ENCODE peak calls at places on chromosomes 4 and X, in five cellular contexts. One of them, this sample, is unnamed.

GRCh38 chr4:138269175-138269574 is 27.0 kb upstream of the SLC7A11 start:
- DNase-seq in GM13977: no peak
- DNase-seq in GM20000: no peak
- DNase-seq in astrocyte of the spinal cord: no peak
- DNase-seq in sigmoid colon: no peak
- DNase-seq in this sample: no peak

GRCh38 chr4:106201373-106201772 is 114.6 kb downstream of the TBCK start:
- DNase-seq in sigmoid colon: no peak
- DNase-seq in astrocyte of the spinal cord: peak
- DNase-seq in GM13977: no peak
- DNase-seq in GM20000: no peak
- DNase-seq in this sample: no peak

GRCh38 chr4:137692205-137692604 is 159.9 kb upstream of the PCDH18 start:
- DNase-seq in GM20000: no peak
- DNase-seq in astrocyte of the spinal cord: no peak
- DNase-seq in GM13977: no peak
- DNase-seq in sigmoid colon: no peak
- DNase-seq in this sample: no peak

GRCh38 chr4:112523764-112524505 is 8.0 kb upstream of the NEUROG2 start:
- DNase-seq in GM13977: peak
- DNase-seq in astrocyte of the spinal cord: no peak
- DNase-seq in GM20000: peak
- DNase-seq in sigmoid colon: no peak
- DNase-seq in this sample: peak

GRCh38 chr4:89024051-89024675 is 32.8 kb downstream of the FAM13A start:
- DNase-seq in GM20000: peak
- DNase-seq in GM13977: peak
- DNase-seq in sigmoid colon: peak
- DNase-seq in astrocyte of the spinal cord: peak
- DNase-seq in this sample: peak

GRCh38 chrX:3638280-3638873 is 75.1 kb downstream of the PRKX start:
- DNase-seq in GM20000: peak
- DNase-seq in sigmoid colon: no peak
- DNase-seq in GM13977: peak
- DNase-seq in astrocyte of the spinal cord: peak
- DNase-seq in this sample: peak

GRCh38 chrX:78650906-78651437 is 8.2 kb downstream of the RTL3 start:
- DNase-seq in GM13977: peak
- DNase-seq in astrocyte of the spinal cord: peak
- DNase-seq in GM20000: no peak
- DNase-seq in sigmoid colon: no peak
- DNase-seq in this sample: no peak

GRCh38 chrX:51024106-51024696 is 113.7 kb downstream of the BMP15 start:
- DNase-seq in astrocyte of the spinal cord: no peak
- DNase-seq in GM20000: no peak
- DNase-seq in sigmoid colon: no peak
- DNase-seq in GM13977: no peak
- DNase-seq in this sample: no peak

GRCh38 chrX:119391279-119391678 is 7.9 kb upstream of the SLC25A43 start:
- DNase-seq in astrocyte of the spinal cord: peak
- DNase-seq in sigmoid colon: no peak
- DNase-seq in GM20000: no peak
- DNase-seq in GM13977: peak
- DNase-seq in this sample: peak

GRCh38 chrX:36898301-36898700 is 109.9 kb upstream of the FAM47C start:
- DNase-seq in GM13977: peak
- DNase-seq in GM20000: peak
- DNase-seq in sigmoid colon: no peak
- DNase-seq in astrocyte of the spinal cord: no peak
- DNase-seq in this sample: peak

GRCh38 chr4:25814323-25814722 is 48.5 kb downstream of the SEL1L3 start:
- DNase-seq in GM13977: no peak
- DNase-seq in GM20000: no peak
- DNase-seq in sigmoid colon: no peak
- DNase-seq in astrocyte of the spinal cord: peak
- DNase-seq in this sample: no peak

GRCh38 chrX:32673193-32673592 is 538.2 kb downstream of the DMD start:
- DNase-seq in GM13977: peak
- DNase-seq in astrocyte of the spinal cord: no peak
- DNase-seq in GM20000: no peak
- DNase-seq in sigmoid colon: no peak
- DNase-seq in this sample: no peak
- TF ChIP-seq CTCF in GM13977: peak
- TF ChIP-seq CTCF in astrocyte of the spinal cord: no peak
- TF ChIP-seq CTCF in GM20000: no peak
- TF ChIP-seq CTCF in sigmoid colon: no peak
- TF ChIP-seq CTCF in this sample: no peak

DNA sequence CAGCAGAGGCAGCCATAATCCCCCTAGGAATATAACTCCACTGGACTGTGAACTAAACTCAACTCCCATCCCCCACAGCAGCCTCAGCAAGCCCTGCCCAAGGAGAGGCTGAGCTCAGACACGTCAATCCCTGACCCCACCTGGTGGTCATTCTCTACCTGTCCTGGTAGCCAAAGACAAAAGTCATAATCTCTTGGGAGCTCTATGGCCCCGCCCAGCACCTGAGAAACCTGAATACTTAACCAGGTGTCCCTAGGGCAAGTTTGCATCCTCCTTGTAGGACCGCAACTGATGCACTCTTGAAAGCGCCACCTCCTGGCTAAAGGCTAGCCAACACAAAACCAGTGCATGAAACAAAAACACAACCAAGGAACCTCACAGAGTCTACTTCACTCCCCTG is 18.4 kb downstream of the CT47B1 start:
- DNase-seq in astrocyte of the spinal cord: no peak
- DNase-seq in GM20000: no peak
- DNase-seq in GM13977: no peak
- DNase-seq in sigmoid colon: no peak
- DNase-seq in this sample: no peak
- TF ChIP-seq CTCF in astrocyte of the spinal cord: peak
- TF ChIP-seq CTCF in GM20000: no peak
- TF ChIP-seq CTCF in GM13977: peak
- TF ChIP-seq CTCF in sigmoid colon: no peak
- TF ChIP-seq CTCF in this sample: no peak

GRCh38 chr4:182928061-182928460 is 10.9 kb upstream of the DCTD start:
- DNase-seq in sigmoid colon: no peak
- DNase-seq in GM20000: no peak
- DNase-seq in GM13977: no peak
- DNase-seq in astrocyte of the spinal cord: no peak
- DNase-seq in this sample: no peak
- TF ChIP-seq CTCF in sigmoid colon: no peak
- TF ChIP-seq CTCF in GM20000: no peak
- TF ChIP-seq CTCF in GM13977: peak
- TF ChIP-seq CTCF in astrocyte of the spinal cord: no peak
- TF ChIP-seq CTCF in this sample: peak

GRCh38 chr4:143183513-143184216 is 1.1 kb upstream of the USP38 start:
- DNase-seq in GM20000: no peak
- DNase-seq in astrocyte of the spinal cord: peak
- DNase-seq in GM13977: no peak
- DNase-seq in sigmoid colon: no peak
- DNase-seq in this sample: no peak

GRCh38 chr4:143185253-143186107 is 763 bp downstream of the USP38 start:
- DNase-seq in sigmoid colon: peak
- DNase-seq in astrocyte of the spinal cord: no peak
- DNase-seq in GM20000: peak
- DNase-seq in GM13977: no peak
- DNase-seq in this sample: peak

GRCh38 chr4:143184217-143184502 is 557 bp upstream of the USP38 start:
- DNase-seq in GM13977: no peak
- DNase-seq in GM20000: no peak
- DNase-seq in astrocyte of the spinal cord: no peak
- DNase-seq in sigmoid colon: no peak
- DNase-seq in this sample: no peak

GRCh38 chr4:143186202-143186601 is 1.5 kb downstream of the USP38 start:
- DNase-seq in GM20000: no peak
- DNase-seq in astrocyte of the spinal cord: no peak
- DNase-seq in GM13977: no peak
- DNase-seq in sigmoid colon: no peak
- DNase-seq in this sample: no peak

GRCh38 chr4:143184503-143185252 is at the start of gene USP38:
- DNase-seq in sigmoid colon: peak
- DNase-seq in GM13977: peak
- DNase-seq in GM20000: peak
- DNase-seq in astrocyte of the spinal cord: peak
- DNase-seq in this sample: peak
- TF ChIP-seq CTCF in sigmoid colon: no peak
- TF ChIP-seq CTCF in GM13977: no peak
- TF ChIP-seq CTCF in GM20000: no peak
- TF ChIP-seq CTCF in astrocyte of the spinal cord: no peak
- TF ChIP-seq CTCF in this sample: no peak

GRCh38 chr4:123060039-123060770 is 137.8 kb upstream of the NUDT6 start:
- DNase-seq in sigmoid colon: no peak
- DNase-seq in GM20000: no peak
- DNase-seq in GM13977: no peak
- DNase-seq in astrocyte of the spinal cord: no peak
- DNase-seq in this sample: no peak
- TF ChIP-seq CTCF in sigmoid colon: no peak
- TF ChIP-seq CTCF in GM20000: no peak
- TF ChIP-seq CTCF in GM13977: no peak
- TF ChIP-seq CTCF in astrocyte of the spinal cord: no peak
- TF ChIP-seq CTCF in this sample: no peak

This sample was measured in GM10248.